ENCODE peak calls at places on chromosomes 4 and X, in eight cellular contexts. O is esophagus muscularis mucosa, U is tibial nerve, H is RWPE1, K is HCT116, X is nephron progenitor cell, J is heart right ventricle, P is Calu3. B is an unnamed sample.

GRCh38 chrX:115348440-115349225 is 59.1 kb downstream of the LUZP4 start:
- DNase-seq in P (no peak), X (no peak), H (no peak), J (no peak), O (no peak), U (no peak), K (no peak), B (no peak)

GRCh38 chr4:5960197-5960880 is 57.9 kb downstream of the C4orf50 start:
- DNase-seq in J (no peak), H (no peak), X (no peak), K (no peak), O (no peak), P (no peak), U (no peak), B (no peak)

GRCh38 chr4:179624768-179625181 is 2182.5 kb upstream of the AGA start:
- DNase-seq in H (no peak), X (no peak), P (peak; percentile 19), U (no peak), K (no peak), J (no peak), O (no peak), B (peak; percentile 7)

GRCh38 chr4:40763228-40763716 is 13.5 kb downstream of the NSUN7 start:
- DNase-seq in X (no peak), O (no peak), H (no peak), U (no peak), P (no peak), K (peak; percentile 15), J (no peak), B (no peak)

GRCh38 chr4:152294331-152294730 is 241.6 kb downstream of the FBXW7 start:
- DNase-seq in H (no peak), X (no peak), K (no peak), P (no peak), J (no peak), O (no peak), U (no peak), B (no peak)

GRCh38 chr4:144894525-144894924 is 203.5 kb downstream of the ANAPC10 start:
- DNase-seq in P (peak; percentile 13), K (peak; percentile 46), O (no peak), X (no peak), U (no peak), J (no peak), H (no peak), B (peak; percentile 33)

GRCh38 chr4:79686976-79687375 is 278.9 kb upstream of the GK2 start:
- DNase-seq in H (no peak), J (no peak), O (no peak), U (no peak), K (no peak), P (no peak), X (no peak), B (no peak)

GRCh38 chr4:8043596-8043995 is 103.9 kb upstream of the AFAP1 start:
- DNase-seq in X (no peak), H (no peak), J (no peak), U (no peak), P (no peak), O (no peak), K (no peak), B (no peak)

GRCh38 chr4:78656968-78657445 is 105.4 kb downstream of the ANXA3 start:
- DNase-seq in O (peak; percentile 62), P (no peak), X (no peak), K (no peak), H (no peak), J (peak; percentile 21), U (no peak), B (no peak)

GRCh38 chr4:128600410-128600809 is 209.1 kb upstream of the JADE1 start:
- DNase-seq in K (no peak), U (no peak), X (no peak), O (no peak), H (no peak), P (no peak), J (no peak), B (no peak)

GRCh38 chrX:148371251-148371650 is 129.2 kb upstream of the AFF2 start:
- DNase-seq in O (no peak), K (no peak), X (no peak), P (no peak), J (no peak), H (no peak), U (no peak), B (no peak)

GRCh38 chr4:21577066-21577465 is 371.5 kb downstream of the KCNIP4 start:
- DNase-seq in P (no peak), K (no peak), X (no peak), H (no peak), J (no peak), U (no peak), O (no peak), B (no peak)

GRCh38 chr4:138996090-138996489 is 19.5 kb upstream of the NOCT start:
- DNase-seq in X (no peak), U (no peak), J (no peak), K (no peak), P (no peak), O (no peak), H (no peak), B (no peak)

GRCh38 chr4:71607780-71608673 is 175.9 kb downstream of the GC start:
- DNase-seq in X (no peak), J (no peak), H (peak; percentile 64), U (no peak), K (no peak), P (no peak), O (no peak), B (no peak)

GRCh38 chr4:19883841-19884240 is 367.9 kb upstream of the SLIT2 start:
- DNase-seq in U (no peak), X (no peak), P (no peak), O (no peak), J (no peak), H (no peak), K (no peak), B (peak; percentile 24)

GRCh38 chrX:139058831-139059495 is 347.4 kb upstream of the FGF13 start:
- DNase-seq in X (no peak), K (no peak), O (no peak), P (no peak), J (no peak), U (no peak), H (peak; percentile 19), B (peak; percentile 46)

GRCh38 chrX:96372313-96373046 is 312.2 kb upstream of the DIAPH2 start:
- DNase-seq in H (peak; percentile 0), X (peak; percentile 18), P (peak; percentile 24), K (peak; percentile 1), J (no peak), O (no peak), U (no peak), B (peak; percentile 72)
- TF ChIP-seq CTCF in H (no peak), X (peak; percentile 80), P (peak; percentile 43), K (no peak), J (peak; percentile 66), O (peak; percentile 64), U (peak; percentile 57), B (peak; percentile 60)

GRCh38 chrX:155966876-155967275 is 30.6 kb upstream of the IL9R start:
- DNase-seq in J (no peak), P (peak; percentile 42), O (no peak), K (peak; percentile 38), U (no peak), H (peak; percentile 35), X (peak; percentile 16), B (peak; percentile 1)
- TF ChIP-seq CTCF in J (peak; percentile 12), P (peak; percentile 40), O (no peak), K (peak; percentile 96), U (no peak), H (peak; percentile 41), X (no peak), B (no peak)

GRCh38 chr4:103199009-103199408 is 866 bp upstream of the CENPE start:
- DNase-seq in J (no peak), H (no peak), O (no peak), P (no peak), X (no peak), K (no peak), U (no peak), B (no peak)

GRCh38 chr4:103201254-103201653 is 3.1 kb upstream of the CENPE start:
- DNase-seq in O (no peak), X (no peak), U (no peak), K (no peak), P (no peak), J (no peak), H (no peak), B (no peak)

GRCh38 chr4:103207673-103208072 is 9.5 kb upstream of the CENPE start:
- DNase-seq in P (peak; percentile 47), U (no peak), H (no peak), O (no peak), X (no peak), K (peak; percentile 24), J (no peak), B (no peak)

GRCh38 chr4:103201724-103202123 is 3.6 kb upstream of the CENPE start:
- DNase-seq in O (no peak), X (no peak), U (no peak), P (no peak), H (no peak), J (no peak), K (no peak), B (no peak)

DNA sequence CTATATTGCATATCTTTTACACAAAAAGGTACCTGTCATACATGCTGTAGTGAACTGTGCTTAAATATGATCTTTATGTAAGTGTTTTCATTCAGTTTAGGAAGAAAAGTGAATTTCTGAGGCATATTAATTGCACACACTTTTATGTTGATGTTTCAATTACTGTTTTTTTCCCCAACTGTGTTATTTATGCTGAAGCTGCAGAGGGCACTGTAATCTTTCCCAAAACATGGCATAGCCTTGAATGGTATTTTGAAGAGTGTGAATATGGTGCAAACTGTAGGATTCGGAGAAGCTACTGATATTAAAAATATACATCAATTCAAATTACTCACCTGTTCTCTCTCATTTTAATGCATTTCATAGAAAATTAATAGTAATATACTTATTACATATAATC is 6.0 kb upstream of the CENPE start:
- DNase-seq in H (no peak), X (no peak), J (no peak), P (peak; percentile 4), K (peak; percentile 16), U (no peak), O (no peak), B (peak; percentile 3)
- TF ChIP-seq CTCF in H (peak; percentile 45), X (no peak), J (no peak), P (no peak), K (peak; percentile 59), U (peak; percentile 29), O (no peak), B (peak; percentile 22)

GRCh38 chr4:147863111-147863747 is 131.3 kb downstream of the ARHGAP10 start:
- DNase-seq in K (no peak), U (no peak), X (no peak), J (no peak), H (no peak), P (no peak), O (no peak), B (no peak)
- TF ChIP-seq CTCF in K (no peak), U (no peak), X (no peak), J (no peak), H (no peak), P (no peak), O (no peak), B (no peak)

DNA sequence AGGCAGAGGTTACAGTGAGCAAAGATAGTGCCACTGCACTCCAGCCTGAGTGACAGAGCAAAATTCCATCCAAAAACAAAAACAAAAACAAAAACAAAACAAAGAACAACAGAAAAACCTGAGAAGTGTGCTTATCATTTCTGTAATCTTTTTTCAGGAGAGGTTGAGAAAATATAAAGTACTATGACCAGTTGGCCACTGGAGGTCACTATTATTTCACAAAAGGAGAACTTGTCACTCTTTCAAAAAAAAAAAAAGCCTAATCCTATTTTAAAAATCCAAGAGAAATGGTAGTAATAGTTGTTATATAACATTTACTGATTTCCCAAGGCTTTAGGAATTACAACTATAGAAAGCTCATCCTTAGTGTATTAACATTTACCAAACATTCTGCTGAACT is 24.9 kb upstream of the RNF150 start:
- DNase-seq in U (no peak), X (no peak), O (no peak), K (peak; percentile 33), H (peak; percentile 52), P (no peak), J (no peak), B (peak; percentile 14)
- TF ChIP-seq CTCF in U (no peak), X (peak; percentile 69), O (peak; percentile 58), K (peak; percentile 43), H (peak; percentile 56), P (no peak), J (peak; percentile 44), B (peak; percentile 24)

B was measured in foreskin fibroblast.